ENCODE peak calls at places on chromosomes 16 and 17, in five cellular contexts. Q, H, W, I and Y are unnamed samples.

GRCh38 chr17:52025231-52025630 is 133.3 kb downstream of the CA10 start:
- DNase-seq in H (no peak), I (no peak), W (no peak), Q (no peak), Y (no peak)

GRCh38 chr17:79814624-79814965 is 17.7 kb upstream of the CBX8 start:
- DNase-seq in I (no peak), H (no peak), W (no peak), Q (peak), Y (no peak)

GRCh38 chr17:48483471-48484131 is 47.2 kb downstream of the HOXB1 start:
- DNase-seq in Q (peak), H (no peak), I (no peak), W (peak), Y (peak)

GRCh38 chr16:12499032-12499735 is 304.5 kb downstream of the CPPED1 start:
- DNase-seq in W (no peak), H (no peak), I (no peak), Q (no peak), Y (no peak)

GRCh38 chr17:61451538-61452300 is 503 bp upstream of the TBX4 start:
- DNase-seq in I (no peak), W (no peak), Q (no peak), H (no peak), Y (no peak)

GRCh38 chr17:64920419-64921172 is 1.3 kb upstream of the LRRC37A3 start:
- DNase-seq in Q (no peak), W (no peak), I (peak), H (no peak), Y (peak)

GRCh38 chr16:83044589-83044988 is 417.8 kb downstream of the CDH13 start:
- DNase-seq in H (no peak), Q (no peak), I (no peak), W (no peak), Y (peak)

GRCh38 chr17:49512296-49513043 is 17.4 kb downstream of the NGFR start:
- DNase-seq in I (no peak), W (no peak), H (no peak), Q (no peak), Y (no peak)

GRCh38 chr17:36837616-36838272 is 99.5 kb upstream of the LHX1 start:
- DNase-seq in W (no peak), I (no peak), Q (no peak), H (no peak), Y (no peak)

GRCh38 chr17:80408872-80409271 is 6.1 kb upstream of the ENDOV start:
- DNase-seq in H (no peak), Q (no peak), W (no peak), I (no peak), Y (no peak)

GRCh38 chr16:3850544-3850899 is 30.0 kb downstream of the CREBBP start:
- DNase-seq in H (no peak), W (no peak), I (no peak), Q (no peak), Y (no peak)

GRCh38 chr17:65593870-65594584 is 32.6 kb upstream of the AXIN2 start:
- DNase-seq in H (no peak), W (peak), I (no peak), Q (no peak), Y (peak)

GRCh38 chr16:46920402-46921068 is 36.4 kb downstream of the GPT2 start:
- DNase-seq in W (no peak), H (peak), Q (peak), I (no peak), Y (no peak)

GRCh38 chr16:9797306-9797705 is 384.9 kb downstream of the GRIN2A start:
- DNase-seq in W (peak), Q (no peak), I (peak), H (no peak), Y (no peak)

GRCh38 chr16:84303023-84303422 is 8.3 kb downstream of the WFDC1 start:
- DNase-seq in Q (peak), I (no peak), W (no peak), H (no peak), Y (peak)

GRCh38 chr17:416293-417206 is 63.9 kb upstream of the RPH3AL start:
- DNase-seq in I (no peak), Q (peak), H (no peak), W (no peak), Y (no peak)

GRCh38 chr16:81170824-81171223 is 67.7 kb upstream of the BCO1 start:
- DNase-seq in Q (no peak), W (no peak), H (no peak), I (no peak), Y (no peak)

GRCh38 chr17:42411321-42411820 is 11.7 kb downstream of the CAVIN1 start:
- DNase-seq in W (no peak), I (no peak), H (no peak), Q (no peak), Y (no peak)

GRCh38 chr16:80968386-80969113 is 38.1 kb downstream of the CMC2 start:
- DNase-seq in I (peak), W (peak), H (no peak), Q (no peak), Y (no peak)

GRCh38 chr17:73782641-73783381 is 138.6 kb upstream of the SDK2 start:
- DNase-seq in Q (peak), I (no peak), H (peak), W (no peak), Y (no peak)

GRCh38 chr17:72388765-72389473 is 268.1 kb downstream of the SOX9 start:
- DNase-seq in Q (no peak), H (no peak), I (peak), W (no peak), Y (peak)

DNA sequence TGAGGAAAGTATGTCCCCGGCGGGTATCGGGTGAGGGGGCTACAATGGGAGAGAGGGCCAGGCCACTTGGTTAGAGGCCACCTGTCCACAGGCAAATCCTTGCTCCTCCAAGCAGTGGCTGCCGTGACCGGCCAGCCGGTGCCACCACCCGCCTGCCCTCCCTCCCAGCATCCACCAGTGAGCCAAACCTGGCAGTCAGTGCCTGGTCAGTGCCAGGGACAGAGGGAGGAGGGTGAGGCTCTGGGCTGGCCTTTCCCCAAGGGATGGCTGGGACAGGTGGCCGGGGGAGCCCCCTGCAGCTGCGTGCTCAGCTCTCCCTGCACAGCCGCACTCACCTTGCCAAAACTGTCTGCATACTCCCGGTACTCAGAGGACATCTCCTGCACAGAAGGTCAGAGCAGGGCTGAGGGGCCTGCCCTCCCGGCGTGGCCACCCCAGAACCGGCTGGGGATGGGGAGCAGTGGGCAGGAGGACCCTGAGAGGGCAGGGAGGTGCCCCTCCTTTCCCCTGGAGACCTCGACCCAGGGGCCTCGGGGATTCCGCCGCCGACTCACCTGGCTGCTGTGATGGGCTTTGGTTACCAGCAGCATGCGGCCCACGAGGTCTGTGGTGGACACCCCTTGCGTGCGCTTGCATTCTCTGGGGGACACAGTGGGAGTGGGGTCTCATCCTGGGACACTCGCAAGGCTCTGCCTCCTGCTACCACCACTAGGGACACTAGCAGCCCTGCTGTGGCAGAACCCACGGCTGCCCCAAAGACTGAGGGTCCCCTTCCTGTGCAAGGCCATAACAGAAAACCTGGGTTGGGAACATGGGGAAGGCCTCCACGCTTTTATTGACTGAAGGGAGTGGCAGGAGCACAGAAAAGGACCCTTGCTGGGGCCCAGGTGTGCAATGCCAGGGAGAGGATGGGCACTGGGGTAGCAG is 3.7 kb downstream of the PCYT2 start:
- DNase-seq in W (no peak), H (no peak), Q (no peak), I (no peak), Y (no peak)
- TF ChIP-seq CTCF in W (no peak), H (no peak), Q (no peak), I (no peak), Y (no peak)

DNA sequence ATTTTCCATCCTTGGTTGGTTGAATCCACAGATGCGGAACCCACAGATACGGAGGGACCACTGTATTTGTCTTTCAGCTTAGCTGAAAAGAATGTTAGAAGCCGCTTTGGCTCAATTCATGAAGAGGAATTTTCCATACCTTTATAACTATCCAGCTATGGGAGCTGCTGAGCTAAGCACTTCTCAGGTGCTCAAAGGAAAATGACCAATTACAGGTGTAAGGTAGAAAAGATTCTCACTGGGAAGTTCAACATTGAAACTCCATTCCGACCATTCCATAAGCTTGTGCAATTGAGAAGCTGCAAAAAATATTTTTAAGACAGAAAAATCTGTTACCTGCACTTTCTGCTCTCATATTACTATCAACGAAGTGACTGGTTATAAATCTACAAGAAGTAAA is 2.7 kb downstream of the AHSP start:
- DNase-seq in W (no peak), I (no peak), H (no peak), Q (no peak), Y (no peak)
- H3K4me3 ChIP-seq in W (no peak), I (no peak), H (no peak), Q (no peak), Y (no peak)

GRCh38 chr17:33292981-33293867 is at the start of gene ASIC2:
- DNase-seq in Q (peak), I (peak), W (no peak), H (peak), Y (no peak)
- TF ChIP-seq CTCF in Q (no peak), I (no peak), W (no peak), H (no peak), Y (no peak)

GRCh38 chr16:23141033-23141432 is 8.2 kb downstream of the USP31 start:
- DNase-seq in Q (no peak), W (no peak), I (no peak), H (no peak), Y (no peak)

GRCh38 chr16:23137818-23138217 is 11.4 kb downstream of the USP31 start:
- DNase-seq in H (no peak), I (no peak), W (no peak), Q (no peak), Y (peak)

GRCh38 chr16:23141959-23142740 is 7.1 kb downstream of the USP31 start:
- DNase-seq in Q (no peak), H (no peak), I (no peak), W (peak), Y (peak)

GRCh38 chr16:23141500-23141899 is 7.8 kb downstream of the USP31 start:
- DNase-seq in Q (no peak), W (no peak), H (no peak), I (no peak), Y (no peak)

DNA sequence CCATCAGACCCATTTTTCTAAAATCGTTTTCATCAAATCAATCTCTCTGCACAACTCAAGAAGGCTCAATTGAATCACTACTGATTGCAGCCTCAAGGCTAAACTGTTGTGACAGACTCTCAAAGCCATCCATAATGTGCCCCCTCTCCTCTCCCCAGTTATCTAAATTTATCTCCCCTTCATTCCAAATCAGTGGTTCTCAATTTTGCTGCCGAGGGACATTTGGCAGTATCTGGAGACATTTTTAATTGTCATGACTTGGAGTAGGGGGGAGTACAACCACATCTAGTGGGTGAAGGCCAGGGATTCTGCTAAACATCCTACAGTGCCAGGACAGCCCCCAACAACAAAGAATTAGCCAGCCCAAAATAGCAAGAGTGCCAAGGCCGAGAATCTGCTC is 9.2 kb downstream of the USP31 start:
- DNase-seq in Q (no peak), H (no peak), I (no peak), W (no peak), Y (no peak)
- H3K4me3 ChIP-seq in Q (no peak), H (no peak), I (no peak), W (no peak), Y (no peak)

GRCh38 chr17:28346746-28347246 is 10.5 kb downstream of the POLDIP2 start:
- DNase-seq in I (peak), Q (no peak), H (no peak), W (no peak), Y (peak)
- TF ChIP-seq CTCF in I (peak), Q (no peak), H (no peak), W (peak), Y (peak)

GRCh38 chr17:39979021-39979660 is 1.5 kb upstream of the PSMD3 start:
- DNase-seq in I (peak), W (peak), Q (no peak), H (no peak), Y (peak)
- H3K4me3 ChIP-seq in I (no peak), W (no peak), Q (no peak), H (no peak), Y (no peak)